ENCODE peak calls at places on chromosomes 16 and 17, in four cellular contexts. One of them, this sample, is unnamed.

GRCh38 chr17:43758086-43758485 is 505 bp downstream of the SOST start:
- DNase-seq in mesendoderm: no peak
- DNase-seq in endothelial cell of umbilical vein: no peak
- DNase-seq in HCT116: no peak
- DNase-seq in this sample: no peak

GRCh38 chr16:57815987-57816745 is 13.9 kb upstream of the KIFC3 start:
- DNase-seq in mesendoderm: peak
- DNase-seq in endothelial cell of umbilical vein: peak
- DNase-seq in HCT116: peak
- DNase-seq in this sample: peak

GRCh38 chr16:4515611-4516233 is 22.9 kb downstream of the CDIP1 start:
- DNase-seq in mesendoderm: no peak
- DNase-seq in endothelial cell of umbilical vein: peak
- DNase-seq in HCT116: no peak
- DNase-seq in this sample: no peak

GRCh38 chr16:1333854-1334719 is 642 bp downstream of the BAIAP3 start:
- DNase-seq in mesendoderm: no peak
- DNase-seq in endothelial cell of umbilical vein: no peak
- DNase-seq in HCT116: no peak
- DNase-seq in this sample: peak

GRCh38 chr17:77194179-77194578 is 53.4 kb downstream of the SEC14L1 start:
- DNase-seq in mesendoderm: no peak
- DNase-seq in endothelial cell of umbilical vein: no peak
- DNase-seq in HCT116: no peak
- DNase-seq in this sample: no peak

GRCh38 chr16:51134269-51134812 is 16.7 kb downstream of the SALL1 start:
- DNase-seq in mesendoderm: peak
- DNase-seq in endothelial cell of umbilical vein: no peak
- DNase-seq in HCT116: no peak
- DNase-seq in this sample: no peak

GRCh38 chr16:74984194-74984669 is 691 bp downstream of the WDR59 start:
- DNase-seq in mesendoderm: no peak
- DNase-seq in endothelial cell of umbilical vein: peak
- DNase-seq in HCT116: no peak
- DNase-seq in this sample: peak

GRCh38 chr17:61321344-61321743 is 78.3 kb upstream of the TBX2 start:
- DNase-seq in mesendoderm: no peak
- DNase-seq in endothelial cell of umbilical vein: no peak
- DNase-seq in HCT116: no peak
- DNase-seq in this sample: no peak

GRCh38 chr16:66843191-66843590 is 1.0 kb upstream of the CA7 start:
- DNase-seq in mesendoderm: no peak
- DNase-seq in endothelial cell of umbilical vein: no peak
- DNase-seq in HCT116: no peak
- DNase-seq in this sample: no peak

GRCh38 chr17:29007456-29008455 is 1.9 kb upstream of the SEZ6 start:
- DNase-seq in mesendoderm: peak
- DNase-seq in endothelial cell of umbilical vein: no peak
- DNase-seq in HCT116: peak
- DNase-seq in this sample: peak

GRCh38 chr17:42121066-42121769 is at the start of gene KAT2A:
- DNase-seq in mesendoderm: peak
- DNase-seq in endothelial cell of umbilical vein: peak
- DNase-seq in HCT116: peak
- DNase-seq in this sample: peak

GRCh38 chr17:337866-338265 is 14.7 kb downstream of the RPH3AL start:
- DNase-seq in mesendoderm: no peak
- DNase-seq in endothelial cell of umbilical vein: no peak
- DNase-seq in HCT116: no peak
- DNase-seq in this sample: no peak

GRCh38 chr16:79599837-79600635 is 501 bp downstream of the MAF start:
- DNase-seq in mesendoderm: peak
- DNase-seq in endothelial cell of umbilical vein: no peak
- DNase-seq in HCT116: no peak
- DNase-seq in this sample: peak

GRCh38 chr17:74677558-74678466 is 34.9 kb downstream of the CD300LF start:
- DNase-seq in mesendoderm: peak
- DNase-seq in endothelial cell of umbilical vein: no peak
- DNase-seq in HCT116: no peak
- DNase-seq in this sample: no peak

GRCh38 chr16:85222151-85222863 is 110.0 kb upstream of the CIBAR2 start:
- DNase-seq in mesendoderm: peak
- DNase-seq in endothelial cell of umbilical vein: no peak
- DNase-seq in HCT116: no peak
- DNase-seq in this sample: no peak

GRCh38 chr16:65070831-65071230 is 51.0 kb downstream of the CDH11 start:
- DNase-seq in mesendoderm: peak
- DNase-seq in endothelial cell of umbilical vein: peak
- DNase-seq in HCT116: no peak
- DNase-seq in this sample: peak
- H3K4me3 ChIP-seq in mesendoderm: no peak
- H3K4me3 ChIP-seq in endothelial cell of umbilical vein: no peak
- H3K4me3 ChIP-seq in HCT116: no peak
- H3K4me3 ChIP-seq in this sample: peak

DNA sequence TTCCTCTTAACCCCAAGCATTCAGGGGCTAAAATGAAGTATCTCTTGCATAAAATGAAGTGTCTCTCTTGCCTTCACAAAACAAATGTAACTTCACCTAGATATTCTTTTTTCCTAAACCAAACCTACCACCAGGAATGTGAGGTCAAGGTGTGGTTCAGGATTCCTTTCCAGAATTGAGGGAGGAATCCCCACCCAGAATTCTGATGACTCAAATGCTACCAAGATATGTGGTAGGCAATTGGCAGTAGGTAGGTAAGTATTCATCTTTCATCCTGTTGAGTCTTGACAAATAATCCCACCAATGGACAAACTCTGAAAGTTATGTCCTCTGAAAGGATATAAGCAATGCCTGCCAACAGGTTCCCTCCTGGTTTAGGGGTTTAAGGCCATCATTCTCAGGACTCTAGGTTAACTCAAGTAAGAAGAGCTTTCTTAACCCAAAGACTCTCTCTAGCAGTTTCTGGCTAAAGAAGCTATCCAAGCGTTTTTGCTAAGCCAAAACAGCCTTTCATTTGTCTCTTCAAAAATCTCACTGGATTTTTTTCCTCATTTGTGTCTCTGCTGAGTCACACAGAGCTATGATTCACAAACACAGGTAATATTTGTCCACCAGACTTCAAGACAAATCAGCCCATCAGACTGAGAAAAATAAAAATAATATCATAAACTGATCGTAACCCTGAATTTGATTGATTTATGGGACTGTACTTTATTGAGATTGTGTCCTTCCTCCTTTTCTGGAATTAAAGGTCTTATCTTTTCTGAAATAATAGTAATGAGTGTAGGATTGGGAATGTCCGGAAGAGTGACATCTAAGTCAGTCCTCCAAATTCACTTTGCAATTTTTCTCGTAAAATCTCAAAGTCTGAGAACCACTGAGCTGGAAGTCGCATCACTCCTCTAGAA is 26.0 kb downstream of the TRIM16 start:
- DNase-seq in mesendoderm: no peak
- DNase-seq in endothelial cell of umbilical vein: no peak
- DNase-seq in HCT116: peak
- DNase-seq in this sample: no peak
- H3K9ac ChIP-seq in mesendoderm: no peak
- H3K9ac ChIP-seq in endothelial cell of umbilical vein: no peak
- H3K9ac ChIP-seq in HCT116: peak
- H3K9ac ChIP-seq in this sample: no peak

DNA sequence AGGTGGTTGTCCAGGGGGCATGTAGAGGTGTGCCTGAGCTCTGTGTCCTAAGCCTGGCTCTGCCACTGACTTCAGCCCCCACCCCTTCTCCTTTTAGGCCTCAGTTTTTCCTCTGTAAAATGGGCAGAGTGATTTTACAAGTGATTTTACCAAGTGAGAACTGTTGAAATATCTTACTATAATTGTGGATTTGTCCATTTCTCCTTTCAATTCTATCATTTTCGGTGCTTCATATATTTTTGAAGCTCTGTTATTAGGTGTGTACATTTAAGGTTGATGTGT is 21.7 kb upstream of the HOXB9 start:
- DNase-seq in mesendoderm: no peak
- DNase-seq in endothelial cell of umbilical vein: no peak
- DNase-seq in HCT116: no peak
- DNase-seq in this sample: no peak
- H3K4me3 ChIP-seq in mesendoderm: no peak
- H3K4me3 ChIP-seq in endothelial cell of umbilical vein: no peak
- H3K4me3 ChIP-seq in HCT116: peak
- H3K4me3 ChIP-seq in this sample: no peak

GRCh38 chr17:2975469-2975958 is 87.9 kb downstream of the OR1D5 start:
- DNase-seq in mesendoderm: peak
- DNase-seq in endothelial cell of umbilical vein: no peak
- DNase-seq in HCT116: peak
- DNase-seq in this sample: no peak
- H3K9ac ChIP-seq in mesendoderm: no peak
- H3K9ac ChIP-seq in endothelial cell of umbilical vein: no peak
- H3K9ac ChIP-seq in HCT116: peak
- H3K9ac ChIP-seq in this sample: no peak

GRCh38 chr17:7241783-7242716 is at the start of gene GABARAP:
- DNase-seq in mesendoderm: peak
- DNase-seq in endothelial cell of umbilical vein: peak
- DNase-seq in HCT116: peak
- DNase-seq in this sample: peak
- H3K4me3 ChIP-seq in mesendoderm: peak
- H3K4me3 ChIP-seq in endothelial cell of umbilical vein: peak
- H3K4me3 ChIP-seq in HCT116: peak
- H3K4me3 ChIP-seq in this sample: peak

GRCh38 chr17:67326440-67326839 is 39.9 kb downstream of the PSMD12 start:
- DNase-seq in mesendoderm: no peak
- DNase-seq in endothelial cell of umbilical vein: no peak
- DNase-seq in HCT116: no peak
- DNase-seq in this sample: no peak

GRCh38 chr17:67323445-67323844 is 42.9 kb downstream of the PSMD12 start:
- DNase-seq in mesendoderm: no peak
- DNase-seq in endothelial cell of umbilical vein: no peak
- DNase-seq in HCT116: no peak
- DNase-seq in this sample: no peak

GRCh38 chr17:67324330-67324729 is 42.0 kb downstream of the PSMD12 start:
- DNase-seq in mesendoderm: peak
- DNase-seq in endothelial cell of umbilical vein: no peak
- DNase-seq in HCT116: no peak
- DNase-seq in this sample: no peak

GRCh38 chr17:67316776-67317175 is 49.6 kb downstream of the PSMD12 start:
- DNase-seq in mesendoderm: no peak
- DNase-seq in endothelial cell of umbilical vein: no peak
- DNase-seq in HCT116: no peak
- DNase-seq in this sample: no peak

GRCh38 chr17:67322039-67322787 is 44.2 kb downstream of the PSMD12 start:
- DNase-seq in mesendoderm: peak
- DNase-seq in endothelial cell of umbilical vein: no peak
- DNase-seq in HCT116: no peak
- DNase-seq in this sample: no peak
- H3K9ac ChIP-seq in mesendoderm: no peak
- H3K9ac ChIP-seq in endothelial cell of umbilical vein: no peak
- H3K9ac ChIP-seq in HCT116: no peak
- H3K9ac ChIP-seq in this sample: no peak